ENCODE peak calls at places on chromosomes 1 and 21, in five cellular contexts. One of them, this sample, is unnamed.

GRCh38 chr1:36464605-36465393 is 615 bp upstream of the MRPS15 start:
- DNase-seq in neural crest cell: no peak
- DNase-seq in HuH-7.5: no peak
- DNase-seq in BJ: no peak
- DNase-seq in left ventricle myocardium superior: no peak
- DNase-seq in this sample: no peak

GRCh38 chr1:8908388-8909151 is 30.1 kb upstream of the ENO1 start:
- DNase-seq in BJ: no peak
- DNase-seq in left ventricle myocardium superior: no peak
- DNase-seq in neural crest cell: no peak
- DNase-seq in HuH-7.5: no peak
- DNase-seq in this sample: no peak

GRCh38 chr1:187167555-187167954 is 338.8 kb downstream of the PLA2G4A start:
- DNase-seq in HuH-7.5: no peak
- DNase-seq in BJ: no peak
- DNase-seq in neural crest cell: no peak
- DNase-seq in left ventricle myocardium superior: no peak
- DNase-seq in this sample: no peak

GRCh38 chr1:31405578-31406245 is 7.3 kb upstream of the SERINC2 start:
- DNase-seq in HuH-7.5: no peak
- DNase-seq in BJ: no peak
- DNase-seq in left ventricle myocardium superior: no peak
- DNase-seq in neural crest cell: no peak
- DNase-seq in this sample: no peak

GRCh38 chr1:16441312-16441641 is 753 bp downstream of the NECAP2 start:
- DNase-seq in left ventricle myocardium superior: no peak
- DNase-seq in HuH-7.5: no peak
- DNase-seq in BJ: no peak
- DNase-seq in neural crest cell: no peak
- DNase-seq in this sample: no peak

GRCh38 chr1:30984167-30984870 is 75.8 kb upstream of the SDC3 start:
- DNase-seq in HuH-7.5: no peak
- DNase-seq in BJ: no peak
- DNase-seq in neural crest cell: no peak
- DNase-seq in left ventricle myocardium superior: no peak
- DNase-seq in this sample: no peak

GRCh38 chr1:221776495-221777413 is 34.9 kb upstream of the DUSP10 start:
- DNase-seq in BJ: no peak
- DNase-seq in left ventricle myocardium superior: no peak
- DNase-seq in HuH-7.5: no peak
- DNase-seq in neural crest cell: no peak
- DNase-seq in this sample: no peak

GRCh38 chr1:92439291-92439690 is 47.4 kb downstream of the GFI1 start:
- DNase-seq in HuH-7.5: no peak
- DNase-seq in BJ: no peak
- DNase-seq in left ventricle myocardium superior: no peak
- DNase-seq in neural crest cell: no peak
- DNase-seq in this sample: no peak

GRCh38 chr1:92934395-92935378 is 26.6 kb downstream of the DIPK1A start:
- DNase-seq in neural crest cell: no peak
- DNase-seq in left ventricle myocardium superior: peak; percentile 49
- DNase-seq in BJ: peak; percentile 53
- DNase-seq in HuH-7.5: no peak
- DNase-seq in this sample: no peak

GRCh38 chr1:93180723-93181613 is at the start of gene CCDC18:
- DNase-seq in HuH-7.5: no peak
- DNase-seq in neural crest cell: no peak
- DNase-seq in left ventricle myocardium superior: no peak
- DNase-seq in BJ: no peak
- DNase-seq in this sample: no peak

GRCh38 chr1:37704966-37705365 is 12.7 kb downstream of the CDCA8 start:
- DNase-seq in HuH-7.5: no peak
- DNase-seq in BJ: peak; percentile 36
- DNase-seq in neural crest cell: no peak
- DNase-seq in left ventricle myocardium superior: no peak
- DNase-seq in this sample: no peak

GRCh38 chr1:66532798-66533783 is 862 bp upstream of the SGIP1 start:
- DNase-seq in neural crest cell: no peak
- DNase-seq in left ventricle myocardium superior: peak; percentile 49
- DNase-seq in BJ: peak; percentile 54
- DNase-seq in HuH-7.5: no peak
- DNase-seq in this sample: no peak

GRCh38 chr1:246428542-246429308 is 78.4 kb downstream of the SMYD3 start:
- DNase-seq in BJ: peak; percentile 81
- DNase-seq in left ventricle myocardium superior: no peak
- DNase-seq in HuH-7.5: no peak
- DNase-seq in neural crest cell: no peak
- DNase-seq in this sample: no peak

GRCh38 chr1:244830639-244831038 is 4.8 kb upstream of the COX20 start:
- DNase-seq in left ventricle myocardium superior: no peak
- DNase-seq in HuH-7.5: no peak
- DNase-seq in BJ: no peak
- DNase-seq in neural crest cell: no peak
- DNase-seq in this sample: no peak

GRCh38 chr1:214454619-214455396 is 96.6 kb downstream of the PTPN14 start:
- DNase-seq in neural crest cell: no peak
- DNase-seq in BJ: no peak
- DNase-seq in HuH-7.5: no peak
- DNase-seq in left ventricle myocardium superior: no peak
- DNase-seq in this sample: no peak

GRCh38 chr1:26820784-26821269 is 5.7 kb upstream of the ZDHHC18 start:
- DNase-seq in neural crest cell: no peak
- DNase-seq in BJ: no peak
- DNase-seq in HuH-7.5: no peak
- DNase-seq in left ventricle myocardium superior: no peak
- DNase-seq in this sample: no peak

GRCh38 chr1:160748877-160749269 is 9.8 kb downstream of the SLAMF7 start:
- DNase-seq in BJ: no peak
- DNase-seq in HuH-7.5: no peak
- DNase-seq in left ventricle myocardium superior: no peak
- DNase-seq in neural crest cell: no peak
- DNase-seq in this sample: no peak

GRCh38 chr1:236209185-236209584 is 66.8 kb downstream of the GPR137B start:
- DNase-seq in left ventricle myocardium superior: no peak
- DNase-seq in BJ: no peak
- DNase-seq in neural crest cell: no peak
- DNase-seq in HuH-7.5: no peak
- DNase-seq in this sample: no peak

GRCh38 chr1:6008696-6009095 is 16.5 kb upstream of the NPHP4 start:
- DNase-seq in HuH-7.5: no peak
- DNase-seq in neural crest cell: no peak
- DNase-seq in BJ: no peak
- DNase-seq in left ventricle myocardium superior: no peak
- DNase-seq in this sample: no peak

GRCh38 chr21:38221594-38221993 is 35.2 kb upstream of the KCNJ15 start:
- DNase-seq in neural crest cell: no peak
- DNase-seq in HuH-7.5: no peak
- DNase-seq in left ventricle myocardium superior: no peak
- DNase-seq in BJ: no peak
- DNase-seq in this sample: no peak

GRCh38 chr1:153352523-153352922 is 3.9 kb upstream of the PGLYRP4 start:
- DNase-seq in HuH-7.5: peak; percentile 68
- DNase-seq in left ventricle myocardium superior: peak; percentile 75
- DNase-seq in BJ: no peak
- DNase-seq in neural crest cell: peak; percentile 56
- DNase-seq in this sample: no peak

GRCh38 chr1:184485731-184486723 is 99.2 kb downstream of the C1orf21 start:
- DNase-seq in BJ: no peak
- DNase-seq in left ventricle myocardium superior: no peak
- DNase-seq in neural crest cell: no peak
- DNase-seq in HuH-7.5: no peak
- DNase-seq in this sample: no peak

GRCh38 chr21:35509004-35509704 is 460.1 kb upstream of the RUNX1 start:
- DNase-seq in left ventricle myocardium superior: no peak
- DNase-seq in neural crest cell: no peak
- DNase-seq in HuH-7.5: no peak
- DNase-seq in BJ: no peak
- DNase-seq in this sample: no peak

GRCh38 chr1:108913105-108913948 is 36.5 kb downstream of the GPSM2 start:
- DNase-seq in neural crest cell: no peak
- DNase-seq in HuH-7.5: no peak
- DNase-seq in left ventricle myocardium superior: no peak
- DNase-seq in BJ: no peak
- DNase-seq in this sample: no peak

GRCh38 chr1:156359973-156360372 is 9.0 kb upstream of the RHBG start:
- DNase-seq in BJ: no peak
- DNase-seq in HuH-7.5: no peak
- DNase-seq in left ventricle myocardium superior: no peak
- DNase-seq in neural crest cell: no peak
- DNase-seq in this sample: no peak

GRCh38 chr1:98051065-98051675 is 130.3 kb upstream of the DPYD start:
- DNase-seq in HuH-7.5: peak; percentile 57
- DNase-seq in left ventricle myocardium superior: peak; percentile 48
- DNase-seq in neural crest cell: peak; percentile 75
- DNase-seq in BJ: no peak
- DNase-seq in this sample: no peak

GRCh38 chr1:12059722-12060464 is 3.2 kb upstream of the TNFRSF8 start:
- DNase-seq in BJ: no peak
- DNase-seq in neural crest cell: no peak
- DNase-seq in HuH-7.5: no peak
- DNase-seq in left ventricle myocardium superior: no peak
- DNase-seq in this sample: no peak

GRCh38 chr1:117665523-117666274 is 59.9 kb downstream of the TENT5C start:
- DNase-seq in BJ: no peak
- DNase-seq in HuH-7.5: no peak
- DNase-seq in neural crest cell: no peak
- DNase-seq in left ventricle myocardium superior: no peak
- DNase-seq in this sample: no peak

GRCh38 chr1:174399211-174399610 is 48.6 kb upstream of the GPR52 start:
- DNase-seq in BJ: no peak
- DNase-seq in neural crest cell: no peak
- DNase-seq in left ventricle myocardium superior: no peak
- DNase-seq in HuH-7.5: no peak
- DNase-seq in this sample: no peak

GRCh38 chr1:115475901-115476300 is 137.9 kb upstream of the NGF start:
- DNase-seq in neural crest cell: no peak
- DNase-seq in BJ: no peak
- DNase-seq in HuH-7.5: no peak
- DNase-seq in left ventricle myocardium superior: no peak
- DNase-seq in this sample: no peak

GRCh38 chr1:156193208-156193487 is 756 bp upstream of the SLC25A44 start:
- DNase-seq in BJ: no peak
- DNase-seq in neural crest cell: no peak
- DNase-seq in HuH-7.5: no peak
- DNase-seq in left ventricle myocardium superior: no peak
- DNase-seq in this sample: no peak

GRCh38 chr1:28160677-28161328 is 15.7 kb downstream of the PTAFR start:
- DNase-seq in left ventricle myocardium superior: no peak
- DNase-seq in neural crest cell: no peak
- DNase-seq in HuH-7.5: no peak
- DNase-seq in BJ: no peak
- DNase-seq in this sample: no peak

GRCh38 chr1:112507896-112508241 is 896 bp upstream of the WNT2B start:
- DNase-seq in HuH-7.5: no peak
- DNase-seq in neural crest cell: no peak
- DNase-seq in left ventricle myocardium superior: no peak
- DNase-seq in BJ: no peak
- DNase-seq in this sample: peak; percentile 70

GRCh38 chr1:112337028-112337531 is 58.9 kb upstream of the CTTNBP2NL start:
- DNase-seq in HuH-7.5: peak; percentile 20
- DNase-seq in neural crest cell: no peak
- DNase-seq in left ventricle myocardium superior: peak; percentile 70
- DNase-seq in BJ: no peak
- DNase-seq in this sample: peak; percentile 17

This sample was measured in 8988T.